ENCODE peak calls at places on chromosomes 3 and 15, in four cellular contexts. M is DMS153; G is naive thymus-derived CD8-positive, alpha-beta T cell; S is HepG2. B is an unnamed sample.
A peak's percentile ranks its signal among the peaks of the same experiment; 100 is the strongest.

GRCh38 chr3:83033123-83033522 is 1271.7 kb upstream of the GBE1 start:
- DNase-seq in M (no peak), G (no peak), S (no peak), B (no peak)

GRCh38 chr3:12303532-12303931 is 14.7 kb downstream of the PPARG start:
- DNase-seq in M (no peak), G (no peak), S (no peak), B (no peak)

GRCh38 chr15:101058735-101059134 is 139.6 kb downstream of the LRRK1 start:
- DNase-seq in M (no peak), G (no peak), S (no peak), B (no peak)

GRCh38 chr3:65596511-65597224 is 442.1 kb downstream of the MAGI1 start:
- DNase-seq in M (no peak), G (no peak), S (no peak), B (peak; percentile 77)

GRCh38 chr3:187951452-187952190 is 202.3 kb upstream of the LPP start:
- DNase-seq in M (no peak), G (no peak), S (no peak), B (no peak)

GRCh38 chr3:79297242-79297641 is 470.6 kb downstream of the ROBO1 start:
- DNase-seq in M (peak; percentile 93), G (no peak), S (peak; percentile 51), B (no peak)

GRCh38 chr15:43511012-43511885 is 6.2 kb upstream of the MAP1A start:
- DNase-seq in M (no peak), G (no peak), S (peak; percentile 20), B (peak; percentile 34)

GRCh38 chr3:57141719-57142118 is 23.4 kb downstream of the IL17RD start:
- DNase-seq in M (no peak), G (no peak), S (no peak), B (no peak)

GRCh38 chr15:77871838-77872371 is 205.6 kb downstream of the TBC1D2B start:
- DNase-seq in M (no peak), G (no peak), S (no peak), B (no peak)

GRCh38 chr3:36866358-36866757 is 78.5 kb downstream of the TRANK1 start:
- DNase-seq in M (no peak), G (no peak), S (no peak), B (no peak)

GRCh38 chr3:33060609-33061337 is 36.2 kb downstream of the GLB1 start:
- DNase-seq in M (no peak), G (no peak), S (no peak), B (no peak)

GRCh38 chr15:61871926-61872522 is 188.2 kb downstream of the VPS13C start:
- DNase-seq in M (no peak), G (no peak), S (peak; percentile 13), B (peak; percentile 51)

GRCh38 chr15:26805470-26805869 is 32.6 kb upstream of the GABRB3 start:
- DNase-seq in M (no peak), G (no peak), S (no peak), B (no peak)

GRCh38 chr15:67551207-67551743 is 8.8 kb downstream of the MAP2K5 start:
- DNase-seq in M (no peak), G (no peak), S (peak; percentile 43), B (no peak)

GRCh38 chr3:183626877-183627594 is 8.4 kb upstream of the KLHL24 start:
- DNase-seq in M (no peak), G (no peak), S (no peak), B (no peak)

GRCh38 chr3:4512895-4513616 is 19.9 kb downstream of the ITPR1 start:
- DNase-seq in M (no peak), G (no peak), S (peak; percentile 95), B (no peak)

GRCh38 chr3:31891876-31892455 is 89.1 kb downstream of the OSBPL10 start:
- DNase-seq in M (no peak), G (no peak), S (no peak), B (no peak)

GRCh38 chr15:41284425-41285177 is 47.8 kb downstream of the OIP5 start:
- DNase-seq in M (no peak), G (no peak), S (peak; percentile 32), B (peak; percentile 28)

GRCh38 chr3:139355937-139356336 is 12.1 kb downstream of the MRPS22 start:
- DNase-seq in M (no peak), G (no peak), S (no peak), B (no peak)

GRCh38 chr15:78105541-78106241 is 13.3 kb downstream of the SH2D7 start:
- DNase-seq in M (no peak), G (no peak), S (peak; percentile 35), B (no peak)

GRCh38 chr3:61725851-61726333 is 164.5 kb downstream of the PTPRG start:
- DNase-seq in M (no peak), G (no peak), S (peak; percentile 95), B (no peak)

GRCh38 chr3:162738778-162739177 is 1242.2 kb downstream of the OTOL1 start:
- DNase-seq in M (no peak), G (no peak), S (no peak), B (no peak)

GRCh38 chr3:105527949-105528348 is 161.2 kb downstream of the ALCAM start:
- DNase-seq in M (peak; percentile 91), G (no peak), S (no peak), B (no peak)

GRCh38 chr15:94229591-94230365 is 1.6 kb upstream of the MCTP2 start:
- DNase-seq in M (no peak), G (peak; percentile 26), S (no peak), B (no peak)

GRCh38 chr3:101466465-101467309 is 46.3 kb downstream of the SENP7 start:
- DNase-seq in M (peak; percentile 12), G (no peak), S (peak; percentile 53), B (no peak)

GRCh38 chr15:82928711-82929110 is 23.8 kb downstream of the HOMER2 start:
- DNase-seq in M (no peak), G (no peak), S (no peak), B (no peak)

GRCh38 chr15:56019819-56020218 is 26.4 kb upstream of the NEDD4 start:
- DNase-seq in M (no peak), G (no peak), S (no peak), B (no peak)

GRCh38 chr3:149376728-149377407 is 581 bp downstream of the TM4SF1 start:
- DNase-seq in M (no peak), G (no peak), S (no peak), B (no peak)

GRCh38 chr3:156382458-156383346 is 172.2 kb downstream of the SSR3 start:
- DNase-seq in M (no peak), G (no peak), S (peak; percentile 24), B (no peak)

GRCh38 chr3:127455541-127456450 is 134.7 kb downstream of the TPRA1 start:
- DNase-seq in M (peak; percentile 82), G (peak; percentile 65), S (peak; percentile 41), B (peak; percentile 45)

GRCh38 chr3:57409471-57409870 is 117.0 kb upstream of the ASB14 start:
- DNase-seq in M (no peak), G (no peak), S (no peak), B (no peak)

GRCh38 chr3:132445812-132446211 is 28.5 kb downstream of the DNAJC13 start:
- DNase-seq in M (no peak), G (no peak), S (no peak), B (peak; percentile 47)